ENCODE peak calls at places on chromosomes 1 and 21, in ten cellular contexts. R is activated effector memory CD4-positive, alpha-beta T cell treated with anti-CD3 and anti-CD28 coated beads, Interleukin-2, amount 50 U/mL, for 16 hours; V is progenitor cell of endocrine pancreas; M is fibroblast of villous mesenchyme; C is amniotic epithelial cell; U is EL; G is renal cortical epithelial cell; Y is naive B cell; N is A549; Z is NAMALWA. T is an unnamed sample.

GRCh38 chr1:15243275-15244043 is 3.6 kb upstream of the FHAD1 start:
- DNase-seq in R (no peak), V (no peak), M (no peak), C (no peak), U (no peak), G (no peak), Y (no peak), N (no peak), Z (no peak), T (no peak)

GRCh38 chr1:182050481-182051438 is 10.8 kb downstream of the ZNF648 start:
- DNase-seq in R (no peak), V (no peak), M (no peak), C (no peak), U (no peak), G (no peak), Y (no peak), N (no peak), Z (no peak), T (no peak)

GRCh38 chr1:30407030-30407861 is 316.1 kb downstream of the MATN1 start:
- DNase-seq in R (peak), V (peak), M (no peak), C (no peak), U (no peak), G (no peak), Y (no peak), N (no peak), Z (no peak), T (no peak)

GRCh38 chr1:42529724-42530161 is 66.7 kb downstream of the CCDC30 start:
- DNase-seq in R (no peak), V (no peak), M (peak), C (peak), U (peak), G (peak), Y (peak), N (no peak), Z (peak), T (peak)

GRCh38 chr1:160789702-160790611 is 6.0 kb upstream of the LY9 start:
- DNase-seq in R (no peak), V (no peak), M (no peak), C (peak), U (no peak), G (no peak), Y (peak), N (no peak), Z (peak), T (no peak)

GRCh38 chr1:155121249-155121648 is 6.4 kb upstream of the EFNA1 start:
- DNase-seq in R (no peak), V (no peak), M (no peak), C (no peak), U (no peak), G (no peak), Y (no peak), N (no peak), Z (no peak), T (no peak)

GRCh38 chr1:24966724-24967346 is 36.8 kb upstream of the RUNX3 start:
- DNase-seq in R (peak), V (no peak), M (peak), C (peak), U (peak), G (peak), Y (no peak), N (peak), Z (no peak), T (peak)

GRCh38 chr21:41877901-41878830 is 978 bp downstream of the PRDM15 start:
- DNase-seq in R (peak), V (no peak), M (peak), C (peak), U (peak), G (peak), Y (peak), N (no peak), Z (peak), T (peak)

GRCh38 chr1:208598021-208598420 is 353.8 kb upstream of the PLXNA2 start:
- DNase-seq in R (no peak), V (no peak), M (no peak), C (no peak), U (no peak), G (no peak), Y (no peak), N (no peak), Z (no peak), T (no peak)

GRCh38 chr21:15978158-15978805 is 248.5 kb downstream of the USP25 start:
- DNase-seq in R (no peak), V (no peak), M (no peak), C (peak), U (peak), G (peak), Y (no peak), N (no peak), Z (no peak), T (peak)

GRCh38 chr1:16067127-16067768 is 6.2 kb downstream of the FAM131C start:
- DNase-seq in R (no peak), V (peak), M (no peak), C (peak), U (no peak), G (peak), Y (no peak), N (peak), Z (peak), T (no peak)

GRCh38 chr1:39452540-39452939 is 38.9 kb upstream of the BMP8A start:
- DNase-seq in R (no peak), V (no peak), M (no peak), C (no peak), U (no peak), G (no peak), Y (no peak), N (no peak), Z (no peak), T (no peak)

GRCh38 chr1:24643362-24644346 is 552 bp downstream of the SRRM1 start:
- DNase-seq in R (peak), V (no peak), M (peak), C (no peak), U (peak), G (no peak), Y (no peak), N (peak), Z (peak), T (no peak)